ENCODE peak calls at places on chromosome 22, in six cellular contexts. Q is naive B cell; A is HEK293T; S is heart left ventricle; E is CD8-positive, alpha-beta memory T cell; I is germinal center. F is an unnamed sample.

GRCh38 chr22:29663230-29663826 is 56.5 kb upstream of the CABP7 start:
- DNase-seq in Q (no peak), A (no peak), S (no peak), E (no peak), I (no peak), F (no peak)

GRCh38 chr22:45212992-45213751 is 27.5 kb downstream of the KIAA0930 start:
- DNase-seq in Q (no peak), A (no peak), S (peak), E (no peak), I (no peak), F (no peak)

GRCh38 chr22:45881524-45881875 is 95.5 kb downstream of the WNT7B start:
- DNase-seq in Q (no peak), A (no peak), S (no peak), E (no peak), I (no peak), F (no peak)

GRCh38 chr22:43273902-43274484 is 69.2 kb downstream of the SCUBE1 start:
- DNase-seq in Q (peak), A (peak), S (no peak), E (peak), I (peak), F (no peak)

GRCh38 chr22:21587803-21588611 is 20.5 kb downstream of the UBE2L3 start:
- DNase-seq in Q (peak), A (no peak), S (no peak), E (no peak), I (peak), F (no peak)

GRCh38 chr22:33757443-33758124 is 162.7 kb downstream of the LARGE1 start:
- DNase-seq in Q (no peak), A (peak), S (no peak), E (no peak), I (no peak), F (no peak)

GRCh38 chr22:50171319-50171964 is 911 bp downstream of the PANX2 start:
- DNase-seq in Q (no peak), A (no peak), S (no peak), E (peak), I (no peak), F (no peak)

GRCh38 chr22:29382575-29383328 is 5.6 kb downstream of the AP1B1 start:
- DNase-seq in Q (no peak), A (no peak), S (no peak), E (no peak), I (no peak), F (no peak)

GRCh38 chr22:42857845-42858481 is 890 bp upstream of the ARFGAP3 start:
- DNase-seq in Q (no peak), A (no peak), S (peak), E (no peak), I (no peak), F (no peak)

GRCh38 chr22:21632237-21632895 is at the start of gene CCDC116:
- DNase-seq in Q (peak), A (peak), S (no peak), E (peak), I (peak), F (peak)

GRCh38 chr22:17269607-17270261 is 50.5 kb upstream of the ADA2 start:
- DNase-seq in Q (no peak), A (no peak), S (no peak), E (no peak), I (no peak), F (no peak)

GRCh38 chr22:44576311-44577260 is 78.6 kb upstream of the RTL6 start:
- DNase-seq in Q (no peak), A (no peak), S (peak), E (no peak), I (no peak), F (no peak)

GRCh38 chr22:49305215-49305965 is 522.3 kb downstream of the BRD1 start:
- DNase-seq in Q (peak), A (peak), S (peak), E (peak), I (peak), F (peak)

F was measured in T-helper 1 cell.